ENCODE peak calls at places on chromosomes 12 and 14, in six cellular contexts. One of them, this sample, is unnamed.
A peak's percentile ranks its signal among the peaks of the same experiment; 100 is the strongest.

GRCh38 chr12:97493729-97494128 is 31.1 kb downstream of the RMST start:
- DNase-seq in activated T-cell treated with anti-CD3 and anti-CD28 coated beads, Interleukin-2, amount 50 U/mL, for 4 hours: no peak
- DNase-seq in non-pigmented ciliary epithelial cell: no peak
- DNase-seq in T-cell: no peak
- DNase-seq in HuH-7: no peak
- DNase-seq in AG09319: no peak
- DNase-seq in this sample: no peak

GRCh38 chr14:65751510-65751909 is 339.0 kb downstream of the FUT8 start:
- DNase-seq in activated T-cell treated with anti-CD3 and anti-CD28 coated beads, Interleukin-2, amount 50 U/mL, for 4 hours: no peak
- DNase-seq in non-pigmented ciliary epithelial cell: no peak
- DNase-seq in T-cell: no peak
- DNase-seq in HuH-7: no peak
- DNase-seq in AG09319: no peak
- DNase-seq in this sample: no peak

GRCh38 chr14:22505751-22506710 is 83.0 kb downstream of the DAD1 start:
- DNase-seq in activated T-cell treated with anti-CD3 and anti-CD28 coated beads, Interleukin-2, amount 50 U/mL, for 4 hours: peak; percentile 40
- DNase-seq in non-pigmented ciliary epithelial cell: no peak
- DNase-seq in T-cell: no peak
- DNase-seq in HuH-7: no peak
- DNase-seq in AG09319: no peak
- DNase-seq in this sample: no peak

GRCh38 chr12:6773662-6774351 is 1.5 kb downstream of the LAG3 start:
- DNase-seq in activated T-cell treated with anti-CD3 and anti-CD28 coated beads, Interleukin-2, amount 50 U/mL, for 4 hours: peak; percentile 65
- DNase-seq in non-pigmented ciliary epithelial cell: no peak
- DNase-seq in T-cell: no peak
- DNase-seq in HuH-7: no peak
- DNase-seq in AG09319: no peak
- DNase-seq in this sample: no peak

GRCh38 chr14:77076118-77076631 is 21.9 kb upstream of the CIPC start:
- DNase-seq in activated T-cell treated with anti-CD3 and anti-CD28 coated beads, Interleukin-2, amount 50 U/mL, for 4 hours: no peak
- DNase-seq in non-pigmented ciliary epithelial cell: no peak
- DNase-seq in T-cell: no peak
- DNase-seq in HuH-7: no peak
- DNase-seq in AG09319: no peak
- DNase-seq in this sample: peak; percentile 19

GRCh38 chr12:95117178-95117599 is 43.8 kb upstream of the NR2C1 start:
- DNase-seq in activated T-cell treated with anti-CD3 and anti-CD28 coated beads, Interleukin-2, amount 50 U/mL, for 4 hours: peak; percentile 56
- DNase-seq in non-pigmented ciliary epithelial cell: no peak
- DNase-seq in T-cell: peak; percentile 25
- DNase-seq in HuH-7: peak; percentile 29
- DNase-seq in AG09319: peak; percentile 48
- DNase-seq in this sample: peak; percentile 70

GRCh38 chr12:41956353-41956752 is 188.3 kb downstream of the GXYLT1 start:
- DNase-seq in activated T-cell treated with anti-CD3 and anti-CD28 coated beads, Interleukin-2, amount 50 U/mL, for 4 hours: no peak
- DNase-seq in non-pigmented ciliary epithelial cell: no peak
- DNase-seq in T-cell: no peak
- DNase-seq in HuH-7: no peak
- DNase-seq in AG09319: no peak
- DNase-seq in this sample: no peak

GRCh38 chr14:105465209-105466031 is 9.2 kb upstream of the CRIP2 start:
- DNase-seq in activated T-cell treated with anti-CD3 and anti-CD28 coated beads, Interleukin-2, amount 50 U/mL, for 4 hours: no peak
- DNase-seq in non-pigmented ciliary epithelial cell: no peak
- DNase-seq in T-cell: no peak
- DNase-seq in HuH-7: no peak
- DNase-seq in AG09319: no peak
- DNase-seq in this sample: no peak

This sample was measured in HepG2.